ENCODE peak calls at places on chromosomes 7 and 10, in five cellular contexts. One of them, this sample, is unnamed.

GRCh38 chr7:79702116-79702515 is 248.6 kb upstream of the MAGI2 start:
- DNase-seq in MCF 10A: no peak
- DNase-seq in IMR-90: peak; percentile 6
- DNase-seq in glutamatergic neuron: no peak
- DNase-seq in endothelial cell: no peak
- DNase-seq in this sample: no peak

GRCh38 chr10:120347644-120348043 is 109.4 kb upstream of the PLPP4 start:
- DNase-seq in MCF 10A: no peak
- DNase-seq in IMR-90: no peak
- DNase-seq in glutamatergic neuron: no peak
- DNase-seq in endothelial cell: no peak
- DNase-seq in this sample: no peak

GRCh38 chr7:30933124-30933893 is 21.7 kb downstream of the AQP1 start:
- DNase-seq in MCF 10A: no peak
- DNase-seq in IMR-90: no peak
- DNase-seq in glutamatergic neuron: no peak
- DNase-seq in endothelial cell: no peak
- DNase-seq in this sample: no peak

GRCh38 chr10:46312953-46313352 is 26.2 kb downstream of the ANTXRL start:
- DNase-seq in MCF 10A: no peak
- DNase-seq in IMR-90: no peak
- DNase-seq in glutamatergic neuron: no peak
- DNase-seq in endothelial cell: no peak
- DNase-seq in this sample: no peak

GRCh38 chr10:92342801-92343200 is 51.8 kb downstream of the MARCHF5 start:
- DNase-seq in MCF 10A: no peak
- DNase-seq in IMR-90: peak; percentile 61
- DNase-seq in glutamatergic neuron: no peak
- DNase-seq in endothelial cell: no peak
- DNase-seq in this sample: no peak

GRCh38 chr7:103114576-103115008 is 34.3 kb downstream of the NAPEPLD start:
- DNase-seq in MCF 10A: no peak
- DNase-seq in IMR-90: no peak
- DNase-seq in glutamatergic neuron: no peak
- DNase-seq in endothelial cell: no peak
- DNase-seq in this sample: no peak

GRCh38 chr7:37062019-37062418 is 337.7 kb upstream of the AOAH start:
- DNase-seq in MCF 10A: no peak
- DNase-seq in IMR-90: peak; percentile 44
- DNase-seq in glutamatergic neuron: no peak
- DNase-seq in endothelial cell: no peak
- DNase-seq in this sample: no peak

GRCh38 chr10:13627459-13628310 is 40.9 kb downstream of the PRPF18 start:
- DNase-seq in MCF 10A: peak; percentile 3
- DNase-seq in IMR-90: no peak
- DNase-seq in glutamatergic neuron: no peak
- DNase-seq in endothelial cell: no peak
- DNase-seq in this sample: no peak

GRCh38 chr10:44581996-44582395 is 197.1 kb upstream of the CXCL12 start:
- DNase-seq in MCF 10A: no peak
- DNase-seq in IMR-90: no peak
- DNase-seq in glutamatergic neuron: no peak
- DNase-seq in endothelial cell: no peak
- DNase-seq in this sample: no peak

GRCh38 chr7:150992833-150993302 is 2.1 kb downstream of the NOS3 start:
- DNase-seq in MCF 10A: no peak
- DNase-seq in IMR-90: no peak
- DNase-seq in glutamatergic neuron: peak; percentile 63
- DNase-seq in endothelial cell: peak; percentile 68
- DNase-seq in this sample: peak; percentile 68

GRCh38 chr10:127649642-127650041 is 87.3 kb upstream of the FOXI2 start:
- DNase-seq in MCF 10A: peak; percentile 47
- DNase-seq in IMR-90: no peak
- DNase-seq in glutamatergic neuron: peak; percentile 21
- DNase-seq in endothelial cell: peak; percentile 34
- DNase-seq in this sample: peak; percentile 9

GRCh38 chr10:3095373-3096139 is 28.2 kb downstream of the PFKP start:
- DNase-seq in MCF 10A: peak; percentile 97
- DNase-seq in IMR-90: peak; percentile 100
- DNase-seq in glutamatergic neuron: no peak
- DNase-seq in endothelial cell: no peak
- DNase-seq in this sample: no peak

GRCh38 chr7:28078036-28078901 is 102.3 kb downstream of the JAZF1 start:
- DNase-seq in MCF 10A: peak; percentile 55
- DNase-seq in IMR-90: peak; percentile 62
- DNase-seq in glutamatergic neuron: peak; percentile 42
- DNase-seq in endothelial cell: peak; percentile 41
- DNase-seq in this sample: peak; percentile 42

GRCh38 chr10:95517536-95518454 is 43.4 kb downstream of the SORBS1 start:
- DNase-seq in MCF 10A: no peak
- DNase-seq in IMR-90: peak; percentile 17
- DNase-seq in glutamatergic neuron: no peak
- DNase-seq in endothelial cell: no peak
- DNase-seq in this sample: no peak

GRCh38 chr10:63605568-63605967 is 84.4 kb downstream of the REEP3 start:
- DNase-seq in MCF 10A: no peak
- DNase-seq in IMR-90: peak; percentile 41
- DNase-seq in glutamatergic neuron: no peak
- DNase-seq in endothelial cell: no peak
- DNase-seq in this sample: no peak

GRCh38 chr10:97338041-97338440 is 3.5 kb upstream of the FRAT2 start:
- DNase-seq in MCF 10A: no peak
- DNase-seq in IMR-90: no peak
- DNase-seq in glutamatergic neuron: no peak
- DNase-seq in endothelial cell: no peak
- DNase-seq in this sample: no peak

GRCh38 chr7:85316489-85316888 is 129.6 kb upstream of the SEMA3D start:
- DNase-seq in MCF 10A: no peak
- DNase-seq in IMR-90: no peak
- DNase-seq in glutamatergic neuron: no peak
- DNase-seq in endothelial cell: no peak
- DNase-seq in this sample: no peak

GRCh38 chr10:86354761-86355540 is 11.6 kb downstream of the GRID1 start:
- DNase-seq in MCF 10A: no peak
- DNase-seq in IMR-90: no peak
- DNase-seq in glutamatergic neuron: no peak
- DNase-seq in endothelial cell: no peak
- DNase-seq in this sample: no peak

GRCh38 chr10:46227571-46228075 is 59.2 kb upstream of the ANTXRL start:
- DNase-seq in MCF 10A: peak; percentile 10
- DNase-seq in IMR-90: no peak
- DNase-seq in glutamatergic neuron: no peak
- DNase-seq in endothelial cell: peak; percentile 2
- DNase-seq in this sample: no peak

GRCh38 chr10:76359001-76359400 is 927.6 kb downstream of the LRMDA start:
- DNase-seq in MCF 10A: no peak
- DNase-seq in IMR-90: no peak
- DNase-seq in glutamatergic neuron: no peak
- DNase-seq in endothelial cell: no peak
- DNase-seq in this sample: no peak

GRCh38 chr10:86363184-86363832 is 3.3 kb downstream of the GRID1 start:
- DNase-seq in MCF 10A: no peak
- DNase-seq in IMR-90: no peak
- DNase-seq in glutamatergic neuron: peak; percentile 86
- DNase-seq in endothelial cell: peak; percentile 51
- DNase-seq in this sample: peak; percentile 48

GRCh38 chr7:8753355-8753754 is 319.9 kb downstream of the NXPH1 start:
- DNase-seq in MCF 10A: no peak
- DNase-seq in IMR-90: no peak
- DNase-seq in glutamatergic neuron: no peak
- DNase-seq in endothelial cell: no peak
- DNase-seq in this sample: no peak

GRCh38 chr10:14995964-14996565 is 36.9 kb downstream of the MEIG1 start:
- DNase-seq in MCF 10A: no peak
- DNase-seq in IMR-90: no peak
- DNase-seq in glutamatergic neuron: no peak
- DNase-seq in endothelial cell: no peak
- DNase-seq in this sample: no peak

GRCh38 chr10:86356306-86356705 is 10.3 kb downstream of the GRID1 start:
- DNase-seq in MCF 10A: no peak
- DNase-seq in IMR-90: no peak
- DNase-seq in glutamatergic neuron: no peak
- DNase-seq in endothelial cell: no peak
- DNase-seq in this sample: no peak

GRCh38 chr10:101595591-101596433 is 7.7 kb downstream of the DPCD start:
- DNase-seq in MCF 10A: no peak
- DNase-seq in IMR-90: no peak
- DNase-seq in glutamatergic neuron: no peak
- DNase-seq in endothelial cell: no peak
- DNase-seq in this sample: no peak

GRCh38 chr7:96837583-96837982 is 127.9 kb upstream of the SEM1 start:
- DNase-seq in MCF 10A: no peak
- DNase-seq in IMR-90: no peak
- DNase-seq in glutamatergic neuron: no peak
- DNase-seq in endothelial cell: no peak
- DNase-seq in this sample: no peak

GRCh38 chr7:70616821-70617220 is 515.1 kb upstream of the GALNT17 start:
- DNase-seq in MCF 10A: no peak
- DNase-seq in IMR-90: no peak
- DNase-seq in glutamatergic neuron: no peak
- DNase-seq in endothelial cell: no peak
- DNase-seq in this sample: no peak

GRCh38 chr7:65369843-65370242 is 3.8 kb upstream of the ZNF92 start:
- DNase-seq in MCF 10A: no peak
- DNase-seq in IMR-90: no peak
- DNase-seq in glutamatergic neuron: no peak
- DNase-seq in endothelial cell: no peak
- DNase-seq in this sample: no peak

GRCh38 chr10:11104772-11105675 is 87.4 kb downstream of the CELF2 start:
- DNase-seq in MCF 10A: no peak
- DNase-seq in IMR-90: no peak
- DNase-seq in glutamatergic neuron: no peak
- DNase-seq in endothelial cell: no peak
- DNase-seq in this sample: no peak

DNA sequence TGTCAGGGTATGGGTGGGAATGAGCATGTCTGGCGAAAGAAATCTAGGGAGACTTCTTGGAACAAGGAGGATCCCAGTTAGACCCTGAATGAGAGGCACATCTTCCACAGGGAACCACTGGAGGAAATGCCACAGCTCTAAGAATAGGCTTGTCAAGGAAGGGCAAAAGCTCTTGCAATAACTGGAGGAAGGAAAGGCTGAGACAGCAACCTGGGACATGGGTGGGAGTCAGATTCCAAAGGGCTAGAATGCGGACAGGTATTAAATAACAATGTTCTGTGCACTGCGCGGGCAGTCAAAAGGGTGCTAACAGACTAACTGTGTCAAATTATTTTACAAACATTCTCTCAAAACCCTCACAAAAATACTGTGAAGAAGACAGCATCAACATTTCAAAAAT is 4.5 kb downstream of the NUDCD3 start:
- DNase-seq in MCF 10A: no peak
- DNase-seq in IMR-90: no peak
- DNase-seq in glutamatergic neuron: no peak
- DNase-seq in endothelial cell: no peak
- DNase-seq in this sample: no peak
- TF ChIP-seq CTCF in MCF 10A: no peak
- TF ChIP-seq CTCF in IMR-90: no peak
- TF ChIP-seq CTCF in glutamatergic neuron: no peak
- TF ChIP-seq CTCF in endothelial cell: no peak
- TF ChIP-seq CTCF in this sample: no peak

GRCh38 chr7:82633592-82633991 is 190.0 kb upstream of the CACNA2D1 start:
- DNase-seq in MCF 10A: no peak
- DNase-seq in IMR-90: no peak
- DNase-seq in glutamatergic neuron: no peak
- DNase-seq in endothelial cell: no peak
- DNase-seq in this sample: no peak

GRCh38 chr7:82629583-82629982 is 186.0 kb upstream of the CACNA2D1 start:
- DNase-seq in MCF 10A: no peak
- DNase-seq in IMR-90: peak; percentile 42
- DNase-seq in glutamatergic neuron: no peak
- DNase-seq in endothelial cell: no peak
- DNase-seq in this sample: no peak

GRCh38 chr7:82631998-82632397 is 188.4 kb upstream of the CACNA2D1 start:
- DNase-seq in MCF 10A: no peak
- DNase-seq in IMR-90: peak; percentile 58
- DNase-seq in glutamatergic neuron: no peak
- DNase-seq in endothelial cell: no peak
- DNase-seq in this sample: no peak
- TF ChIP-seq CTCF in MCF 10A: no peak
- TF ChIP-seq CTCF in IMR-90: no peak
- TF ChIP-seq CTCF in glutamatergic neuron: no peak
- TF ChIP-seq CTCF in endothelial cell: no peak
- TF ChIP-seq CTCF in this sample: no peak

DNA sequence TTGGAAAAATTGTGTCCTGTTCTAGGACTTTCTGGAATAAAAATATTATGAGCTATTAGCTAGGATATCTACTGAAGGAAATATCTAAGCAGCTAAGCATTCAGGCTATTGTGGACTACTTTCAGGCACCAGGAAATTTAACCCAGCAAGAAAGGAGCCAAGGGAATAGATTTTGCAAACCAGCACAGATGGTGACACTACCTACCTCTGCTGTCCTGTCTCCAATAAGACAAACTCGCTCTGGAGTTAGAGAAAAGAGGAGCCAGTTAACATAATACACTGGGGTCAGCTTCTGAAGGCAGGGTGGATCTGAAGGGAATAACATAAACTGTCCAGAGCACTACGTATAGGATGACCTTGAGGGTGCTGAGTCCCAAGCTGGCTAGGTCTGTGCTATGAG is 223.7 kb upstream of the PRSS58 start:
- DNase-seq in MCF 10A: no peak
- DNase-seq in IMR-90: peak; percentile 53
- DNase-seq in glutamatergic neuron: no peak
- DNase-seq in endothelial cell: no peak
- DNase-seq in this sample: no peak
- TF ChIP-seq CTCF in MCF 10A: no peak
- TF ChIP-seq CTCF in IMR-90: peak; percentile 54
- TF ChIP-seq CTCF in glutamatergic neuron: no peak
- TF ChIP-seq CTCF in endothelial cell: no peak
- TF ChIP-seq CTCF in this sample: peak; percentile 20

DNA sequence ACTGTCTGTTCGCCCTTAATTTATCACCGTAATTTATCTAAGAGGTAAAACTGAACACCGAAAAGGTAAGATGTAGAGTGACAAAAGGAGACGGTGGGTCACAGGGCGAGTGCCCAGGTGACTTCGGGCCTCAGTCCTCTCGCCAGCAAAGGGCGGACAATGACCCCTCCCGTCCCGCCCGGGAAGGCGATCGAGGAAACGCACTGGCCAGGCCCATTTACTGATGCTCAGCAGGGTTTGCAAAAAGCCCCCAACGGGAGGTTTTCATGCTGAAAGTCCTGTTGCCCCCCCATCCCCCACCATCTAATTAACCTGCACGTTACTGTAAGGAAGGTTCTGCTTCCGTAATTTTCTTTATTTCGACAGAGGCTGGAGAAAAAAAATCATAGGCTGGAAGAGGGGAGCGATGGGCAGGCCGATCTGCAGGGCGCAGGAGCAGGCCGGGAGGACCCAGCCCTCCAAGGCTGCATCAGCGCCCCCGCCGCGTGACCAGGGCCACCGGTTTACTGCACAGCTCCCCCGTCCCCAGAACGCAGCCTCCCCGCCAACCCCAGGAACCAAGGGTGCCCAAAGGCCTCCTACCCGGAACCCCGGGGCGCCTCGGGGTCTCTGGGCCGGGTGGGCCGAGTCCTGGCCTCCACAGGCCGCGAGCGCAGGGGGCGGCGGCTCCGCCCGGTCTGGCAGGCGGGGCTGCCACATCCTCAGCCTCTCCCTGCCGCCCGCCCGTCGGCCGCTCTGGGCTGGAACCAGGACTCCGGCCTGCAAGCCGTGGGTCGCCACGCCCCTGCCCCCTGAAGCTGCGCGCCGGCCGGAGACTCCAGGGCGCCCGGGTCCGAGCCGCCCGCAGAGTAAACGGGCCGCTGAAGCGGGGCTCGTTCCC is 637 bp downstream of the OAT start:
- DNase-seq in MCF 10A: peak; percentile 55
- DNase-seq in IMR-90: peak; percentile 44
- DNase-seq in glutamatergic neuron: peak; percentile 74
- DNase-seq in endothelial cell: peak; percentile 65
- DNase-seq in this sample: peak; percentile 45
- TF ChIP-seq CTCF in MCF 10A: no peak
- TF ChIP-seq CTCF in IMR-90: no peak
- TF ChIP-seq CTCF in glutamatergic neuron: no peak
- TF ChIP-seq CTCF in endothelial cell: no peak
- TF ChIP-seq CTCF in this sample: no peak